ENCODE peak calls at places on chromosomes 12 and 14, in six cellular contexts. Y, V, O, Q, E and P are unnamed samples.

GRCh38 chr12:57754411-57755193 is at the start of gene MARCHF9:
- DNase-seq in V (no peak), Y (peak), E (peak), Q (peak), O (peak), P (no peak)

GRCh38 chr12:123076604-123077297 is 74.1 kb downstream of the PITPNM2 start:
- DNase-seq in Q (no peak), Y (no peak), O (peak), E (peak), V (no peak), P (no peak)

GRCh38 chr12:88932457-88932856 is 352.2 kb upstream of the KITLG start:
- DNase-seq in O (no peak), E (no peak), Y (no peak), V (no peak), Q (no peak), P (no peak)

GRCh38 chr14:78667141-78667540 is 497.0 kb downstream of the NRXN3 start:
- DNase-seq in Q (no peak), E (no peak), Y (no peak), O (no peak), V (no peak), P (no peak)

GRCh38 chr14:99806841-99807240 is 13.6 kb downstream of the EML1 start:
- DNase-seq in Y (no peak), V (no peak), O (no peak), E (no peak), Q (no peak), P (no peak)

GRCh38 chr12:130044991-130045621 is 117.2 kb upstream of the FZD10 start:
- DNase-seq in Y (no peak), Q (no peak), O (no peak), E (no peak), V (no peak), P (no peak)

GRCh38 chr12:120529641-120530314 is 820 bp upstream of the COQ5 start:
- DNase-seq in Y (no peak), E (no peak), O (no peak), V (no peak), Q (no peak), P (no peak)

GRCh38 chr12:2035421-2036080 is 17.2 kb upstream of the CACNA1C start:
- DNase-seq in Y (no peak), V (no peak), E (no peak), O (no peak), Q (no peak), P (no peak)

GRCh38 chr14:76767681-76768055 is 6.4 kb downstream of the VASH1 start:
- DNase-seq in Y (no peak), V (no peak), Q (peak), O (no peak), E (no peak), P (no peak)

GRCh38 chr12:22266101-22266500 is 68.4 kb downstream of the ST8SIA1 start:
- DNase-seq in O (no peak), E (no peak), V (no peak), Q (no peak), Y (no peak), P (no peak)

GRCh38 chr14:22994762-22995275 is 12.5 kb upstream of the AJUBA start:
- DNase-seq in V (no peak), E (no peak), Q (peak), O (no peak), Y (no peak), P (no peak)

GRCh38 chr14:97074456-97074855 is 277.3 kb downstream of the VRK1 start:
- DNase-seq in Y (no peak), O (no peak), V (no peak), E (no peak), Q (no peak), P (no peak)

GRCh38 chr12:108731105-108731865 is at the start of gene CORO1C:
- DNase-seq in V (peak), Q (peak), O (peak), Y (peak), E (peak), P (peak)

GRCh38 chr14:68468437-68469207 is 324.2 kb downstream of the ZFP36L1 start:
- DNase-seq in Q (no peak), V (no peak), Y (no peak), O (no peak), E (peak), P (no peak)

GRCh38 chr14:68444449-68445168 is 348.3 kb downstream of the ZFP36L1 start:
- DNase-seq in O (no peak), Q (no peak), E (no peak), V (no peak), Y (no peak), P (no peak)

GRCh38 chr12:119229837-119230236 is 51.1 kb downstream of the HSPB8 start:
- DNase-seq in Q (peak), Y (peak), O (no peak), V (peak), E (no peak), P (no peak)

GRCh38 chr12:100359822-100360221 is 2.9 kb downstream of the SLC17A8 start:
- DNase-seq in Q (no peak), E (no peak), O (no peak), V (no peak), Y (no peak), P (no peak)

GRCh38 chr12:14514154-14514842 is 53.4 kb downstream of the PLBD1 start:
- DNase-seq in O (no peak), E (no peak), Q (peak), Y (no peak), V (no peak), P (no peak)

GRCh38 chr12:12786716-12787601 is 1.5 kb downstream of the APOLD1 start:
- DNase-seq in O (peak), E (peak), V (no peak), Y (peak), Q (peak), P (peak)

DNA sequence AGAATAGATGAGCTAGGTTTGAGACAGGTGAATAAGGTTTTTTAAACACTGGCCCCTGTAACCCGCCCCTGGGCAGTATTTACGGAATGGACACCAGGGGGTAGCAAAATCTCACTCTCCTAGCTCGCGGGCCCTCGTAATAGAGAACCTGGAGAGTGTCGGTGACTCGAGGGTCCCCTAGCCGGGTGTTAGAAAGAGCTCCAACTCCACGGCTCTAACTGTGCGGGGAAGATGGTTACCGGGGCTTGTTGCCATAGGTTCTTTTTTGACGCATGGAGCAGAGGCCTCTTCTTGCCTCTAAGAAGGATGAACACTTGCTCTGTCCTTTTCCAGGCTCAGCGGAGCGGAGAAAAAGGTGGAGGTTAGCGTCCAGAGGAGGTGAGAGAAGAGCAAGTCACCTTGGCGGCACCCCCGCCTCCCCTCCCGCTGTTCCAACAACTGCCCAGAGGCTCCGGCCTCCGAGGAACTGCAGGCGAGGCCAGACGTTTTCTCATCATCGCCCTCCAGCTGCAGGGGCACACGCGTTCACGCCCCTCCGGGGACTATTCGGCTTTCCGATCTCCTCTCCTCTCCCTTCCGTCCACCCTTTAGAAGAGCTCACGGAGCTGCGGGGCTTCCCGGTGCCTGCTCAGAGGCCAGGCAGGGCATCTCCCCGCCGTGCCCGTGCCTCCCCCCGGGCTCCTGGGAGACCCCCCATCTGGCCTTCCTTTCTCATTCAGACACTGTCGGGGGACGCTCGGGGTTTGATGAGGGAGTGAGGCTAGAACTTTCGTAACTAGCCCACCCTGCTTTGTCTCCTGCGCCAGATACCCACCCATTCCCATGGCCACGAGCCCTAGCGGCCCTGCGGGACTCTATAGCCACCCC is 1.4 kb upstream of the ARHGEF40 start:
- DNase-seq in Y (peak), Q (peak), V (no peak), O (no peak), E (peak), P (no peak)
- H3K4me3 ChIP-seq in Y (peak), Q (no peak), V (peak), O (peak), E (peak), P (peak)

DNA sequence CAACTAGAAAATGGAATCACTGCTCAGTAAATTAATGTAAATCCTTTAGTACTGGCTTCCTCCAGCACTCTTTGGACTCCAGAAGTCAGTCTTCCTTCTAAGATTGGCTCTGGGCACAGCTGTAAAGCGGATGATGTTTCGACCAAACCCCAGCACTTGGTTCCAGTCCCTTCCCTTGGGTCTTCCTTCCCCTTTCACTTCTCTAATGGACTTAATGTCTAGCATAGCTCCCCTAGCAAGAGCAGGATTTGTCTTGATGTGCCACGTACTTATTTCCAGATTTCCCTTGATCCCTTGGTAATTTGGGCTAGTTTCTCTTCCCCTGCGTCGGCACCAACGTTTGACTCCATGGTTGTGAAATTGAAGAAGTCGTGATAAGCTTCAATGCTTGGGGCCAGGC is 28.3 kb downstream of the C12orf75 start:
- DNase-seq in Q (no peak), V (no peak), E (no peak), Y (no peak), O (no peak), P (no peak)
- H3K4me3 ChIP-seq in Q (no peak), V (no peak), E (no peak), Y (no peak), O (no peak), P (no peak)

GRCh38 chr12:131831021-131831571 is 2.9 kb downstream of the MMP17 start:
- DNase-seq in Q (no peak), Y (no peak), O (peak), E (no peak), V (no peak), P (no peak)

GRCh38 chr12:131832393-131833231 is 4.4 kb downstream of the MMP17 start:
- DNase-seq in Q (no peak), Y (no peak), O (peak), E (no peak), V (peak), P (peak)

GRCh38 chr12:131830335-131831020 is 2.3 kb downstream of the MMP17 start:
- DNase-seq in O (peak), Q (peak), Y (peak), V (peak), E (no peak), P (peak)

GRCh38 chr12:131833288-131833895 is 5.2 kb downstream of the MMP17 start:
- DNase-seq in V (no peak), Y (no peak), O (peak), Q (no peak), E (no peak), P (no peak)

GRCh38 chr12:131831635-131832041 is 3.4 kb downstream of the MMP17 start:
- DNase-seq in O (peak), E (no peak), V (peak), Q (no peak), Y (no peak), P (peak)
- H3K4me3 ChIP-seq in O (peak), E (no peak), V (peak), Q (no peak), Y (peak), P (peak)

GRCh38 chr14:106694638-106695393 is 1168.4 kb downstream of the TMEM121 start:
- DNase-seq in V (no peak), O (no peak), E (peak), Q (no peak), Y (no peak), P (no peak)
- H3K4me3 ChIP-seq in V (no peak), O (no peak), E (no peak), Q (no peak), Y (no peak), P (no peak)

GRCh38 chr12:69834566-69834965 is 9.5 kb downstream of the MYRFL start:
- DNase-seq in Q (no peak), V (no peak), O (no peak), E (no peak), Y (no peak), P (no peak)

GRCh38 chr12:69835048-69835447 is 10.0 kb downstream of the MYRFL start:
- DNase-seq in O (no peak), Q (peak), Y (no peak), E (no peak), V (no peak), P (no peak)

GRCh38 chr12:69836015-69836414 is 11.0 kb downstream of the MYRFL start:
- DNase-seq in V (no peak), E (no peak), O (no peak), Y (no peak), Q (no peak), P (no peak)

GRCh38 chr12:69838086-69838440 is 13.0 kb downstream of the MYRFL start:
- DNase-seq in Y (no peak), V (no peak), E (no peak), Q (no peak), O (no peak), P (no peak)

GRCh38 chr12:69837191-69838085 is 12.4 kb downstream of the MYRFL start:
- DNase-seq in Q (peak), Y (no peak), E (no peak), V (no peak), O (no peak), P (no peak)
- H3K4me3 ChIP-seq in Q (no peak), Y (no peak), E (no peak), V (no peak), O (no peak), P (no peak)

GRCh38 chr12:4518106-4518728 is 20.5 kb upstream of the RAD51AP1 start:
- DNase-seq in V (peak), E (no peak), Y (no peak), O (no peak), Q (no peak), P (no peak)
- H3K4me3 ChIP-seq in V (no peak), E (no peak), Y (no peak), O (no peak), Q (no peak), P (no peak)

GRCh38 chr12:51122844-51123243 is 39.4 kb upstream of the CSRNP2 start:
- DNase-seq in E (no peak), V (no peak), Y (no peak), O (no peak), Q (no peak), P (no peak)
- H3K4me3 ChIP-seq in E (no peak), V (no peak), Y (no peak), O (no peak), Q (no peak), P (no peak)

DNA sequence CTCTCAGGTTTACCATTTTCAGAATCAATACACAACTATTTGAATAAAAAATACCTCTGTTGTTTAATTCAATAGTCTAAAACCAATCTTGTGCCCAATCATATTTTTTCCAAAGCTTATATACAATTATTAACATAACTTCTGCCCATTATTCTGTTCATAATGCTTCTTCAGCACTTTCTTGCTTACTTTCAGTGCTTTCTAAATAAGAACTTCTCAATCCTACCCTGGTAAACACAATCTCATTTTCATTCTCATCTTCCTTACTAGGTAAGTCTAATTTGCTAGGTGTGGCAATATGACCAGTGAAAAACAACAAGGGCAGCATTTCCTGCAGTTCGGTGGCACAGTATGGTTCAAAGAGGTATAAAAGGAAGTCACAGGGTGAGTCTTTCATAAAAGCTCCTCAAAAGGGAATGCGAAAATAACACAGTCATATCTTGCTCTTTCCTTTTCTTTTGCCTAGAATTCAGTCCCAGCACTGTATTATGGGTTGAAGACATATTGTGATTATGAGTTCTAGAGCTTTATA is 103.5 kb downstream of the FOXG1 start:
- DNase-seq in O (no peak), Y (no peak), Q (no peak), V (no peak), E (no peak), P (no peak)
- H3K4me3 ChIP-seq in O (no peak), Y (no peak), Q (no peak), V (no peak), E (no peak), P (no peak)